ENCODE peak calls at places on chromosomes 6 and 20, in ten cellular contexts. X, G, K, U, Y, I, R, W, T and C are unnamed samples.

GRCh38 chr6:30163090-30163917 is at the start of gene TRIM15:
- DNase-seq in Y (no peak), X (peak), W (no peak), U (no peak), K (no peak), G (no peak), R (no peak), T (no peak), I (no peak), C (peak)

GRCh38 chr20:63045401-63045800 is 38.6 kb upstream of the BHLHE23 start:
- DNase-seq in G (no peak), X (no peak), R (no peak), I (no peak), Y (no peak), K (no peak), U (no peak), W (no peak), T (no peak), C (no peak)

GRCh38 chr6:33745558-33745957 is 1.1 kb downstream of the IP6K3 start:
- DNase-seq in W (no peak), G (no peak), R (no peak), I (no peak), T (peak), X (peak), Y (no peak), K (no peak), U (no peak), C (peak)

GRCh38 chr6:36510365-36510764 is 36.9 kb downstream of the STK38 start:
- DNase-seq in R (no peak), X (peak), T (no peak), Y (no peak), W (no peak), G (no peak), U (no peak), I (no peak), K (no peak), C (no peak)

GRCh38 chr6:16345449-16346330 is 107.3 kb downstream of the GMPR start:
- DNase-seq in G (no peak), T (peak), Y (no peak), W (no peak), U (no peak), R (peak), K (peak), X (no peak), I (peak), C (peak)

GRCh38 chr6:143949962-143950361 is 58.1 kb downstream of the PLAGL1 start:
- DNase-seq in Y (no peak), W (no peak), R (no peak), U (no peak), X (no peak), T (no peak), K (no peak), G (no peak), I (no peak), C (no peak)

GRCh38 chr6:56699066-56699654 is 56.5 kb upstream of the DST start:
- DNase-seq in R (no peak), U (no peak), I (peak), Y (peak), X (no peak), K (peak), G (no peak), T (peak), W (peak), C (peak)

GRCh38 chr6:123380257-123380656 is 256.5 kb downstream of the TRDN start:
- DNase-seq in I (peak), T (no peak), K (peak), W (peak), Y (peak), X (no peak), G (no peak), R (peak), U (no peak), C (peak)

GRCh38 chr6:53628354-53629119 is 37.0 kb downstream of the KLHL31 start:
- DNase-seq in X (no peak), G (no peak), K (peak), Y (no peak), W (no peak), I (peak), T (peak), R (no peak), U (no peak), C (no peak)

GRCh38 chr20:41672282-41672681 is 54.1 kb upstream of the CHD6 start:
- DNase-seq in T (no peak), W (no peak), X (no peak), I (no peak), Y (no peak), U (no peak), G (no peak), R (no peak), K (no peak), C (no peak)

GRCh38 chr20:1845701-1846100 is 49.5 kb upstream of the SIRPA start:
- DNase-seq in T (no peak), R (no peak), G (no peak), X (no peak), U (no peak), I (no peak), K (no peak), Y (no peak), W (no peak), C (no peak)

GRCh38 chr6:28254340-28254618 is 2.2 kb upstream of the ZKSCAN4 start:
- DNase-seq in W (no peak), G (no peak), X (no peak), Y (no peak), T (no peak), I (no peak), R (peak), K (no peak), U (no peak), C (no peak)

GRCh38 chr6:45367999-45368398 is 9.7 kb downstream of the SUPT3H start:
- DNase-seq in T (no peak), R (no peak), U (no peak), I (no peak), K (no peak), G (no peak), Y (no peak), W (no peak), X (no peak), C (no peak)

GRCh38 chr20:33657704-33658095 is 4.4 kb upstream of the C20orf144 start:
- DNase-seq in G (no peak), U (no peak), R (no peak), Y (no peak), K (no peak), I (no peak), W (no peak), T (no peak), X (no peak), C (no peak)

GRCh38 chr20:24892522-24892921 is 56.5 kb upstream of the CST7 start:
- DNase-seq in I (no peak), W (peak), Y (no peak), G (no peak), U (no peak), R (no peak), X (no peak), T (no peak), K (no peak), C (no peak)

GRCh38 chr6:32149932-32150920 is 1.5 kb downstream of the PRRT1 start:
- DNase-seq in R (peak), W (no peak), K (no peak), U (no peak), G (no peak), T (no peak), Y (no peak), X (no peak), I (no peak), C (no peak)

GRCh38 chr6:122114733-122115132 is 284.7 kb upstream of the HSF2 start:
- DNase-seq in R (no peak), Y (no peak), I (no peak), W (no peak), X (no peak), K (peak), G (no peak), T (no peak), U (no peak), C (no peak)

GRCh38 chr6:2528156-2528555 is 222.6 kb downstream of the MYLK4 start:
- DNase-seq in U (no peak), T (no peak), K (peak), W (no peak), R (no peak), G (no peak), Y (no peak), I (no peak), X (no peak), C (no peak)